ENCODE peak calls at places on chromosomes 5 and 9, in five cellular contexts. One of them, this sample, is unnamed.

GRCh38 chr5:129001831-129002626 is 36.7 kb downstream of the SLC27A6 start:
- DNase-seq in MCF 10A: no peak
- DNase-seq in GM06990: no peak
- DNase-seq in esophagus squamous epithelium: no peak
- DNase-seq in spleen: no peak
- DNase-seq in this sample: no peak

GRCh38 chr9:85040141-85040540 is 370.6 kb downstream of the NTRK2 start:
- DNase-seq in MCF 10A: no peak
- DNase-seq in GM06990: no peak
- DNase-seq in esophagus squamous epithelium: no peak
- DNase-seq in spleen: no peak
- DNase-seq in this sample: no peak

GRCh38 chr9:97873410-97873809 is 20.4 kb downstream of the FOXE1 start:
- DNase-seq in MCF 10A: no peak
- DNase-seq in GM06990: no peak
- DNase-seq in esophagus squamous epithelium: no peak
- DNase-seq in spleen: no peak
- DNase-seq in this sample: no peak

GRCh38 chr9:129022037-129022436 is 6.1 kb downstream of the SH3GLB2 start:
- DNase-seq in MCF 10A: no peak
- DNase-seq in GM06990: no peak
- DNase-seq in esophagus squamous epithelium: no peak
- DNase-seq in spleen: no peak
- DNase-seq in this sample: no peak

GRCh38 chr5:118076490-118076889 is 911.9 kb downstream of the DTWD2 start:
- DNase-seq in MCF 10A: peak; percentile 6
- DNase-seq in GM06990: no peak
- DNase-seq in esophagus squamous epithelium: no peak
- DNase-seq in spleen: no peak
- DNase-seq in this sample: no peak

GRCh38 chr5:95723632-95724369 is 7.3 kb upstream of the RHOBTB3 start:
- DNase-seq in MCF 10A: no peak
- DNase-seq in GM06990: no peak
- DNase-seq in esophagus squamous epithelium: no peak
- DNase-seq in spleen: no peak
- DNase-seq in this sample: no peak

GRCh38 chr9:106966481-106966880 is 103.5 kb downstream of the ZNF462 start:
- DNase-seq in MCF 10A: no peak
- DNase-seq in GM06990: no peak
- DNase-seq in esophagus squamous epithelium: no peak
- DNase-seq in spleen: no peak
- DNase-seq in this sample: no peak

GRCh38 chr5:141330299-141331080 is at the start of gene PCDHGA1:
- DNase-seq in MCF 10A: peak; percentile 60
- DNase-seq in GM06990: no peak
- DNase-seq in esophagus squamous epithelium: no peak
- DNase-seq in spleen: no peak
- DNase-seq in this sample: no peak

GRCh38 chr5:8683528-8683927 is 814.6 kb downstream of the MTRR start:
- DNase-seq in MCF 10A: peak; percentile 9
- DNase-seq in GM06990: no peak
- DNase-seq in esophagus squamous epithelium: no peak
- DNase-seq in spleen: no peak
- DNase-seq in this sample: no peak

GRCh38 chr5:72156921-72157320 is 49.6 kb downstream of the MAP1B start:
- DNase-seq in MCF 10A: no peak
- DNase-seq in GM06990: no peak
- DNase-seq in esophagus squamous epithelium: no peak
- DNase-seq in spleen: no peak
- DNase-seq in this sample: no peak

GRCh38 chr5:132065951-132066701 is 5.7 kb downstream of the IL3 start:
- DNase-seq in MCF 10A: no peak
- DNase-seq in GM06990: no peak
- DNase-seq in esophagus squamous epithelium: no peak
- DNase-seq in spleen: peak; percentile 76
- DNase-seq in this sample: no peak

DNA sequence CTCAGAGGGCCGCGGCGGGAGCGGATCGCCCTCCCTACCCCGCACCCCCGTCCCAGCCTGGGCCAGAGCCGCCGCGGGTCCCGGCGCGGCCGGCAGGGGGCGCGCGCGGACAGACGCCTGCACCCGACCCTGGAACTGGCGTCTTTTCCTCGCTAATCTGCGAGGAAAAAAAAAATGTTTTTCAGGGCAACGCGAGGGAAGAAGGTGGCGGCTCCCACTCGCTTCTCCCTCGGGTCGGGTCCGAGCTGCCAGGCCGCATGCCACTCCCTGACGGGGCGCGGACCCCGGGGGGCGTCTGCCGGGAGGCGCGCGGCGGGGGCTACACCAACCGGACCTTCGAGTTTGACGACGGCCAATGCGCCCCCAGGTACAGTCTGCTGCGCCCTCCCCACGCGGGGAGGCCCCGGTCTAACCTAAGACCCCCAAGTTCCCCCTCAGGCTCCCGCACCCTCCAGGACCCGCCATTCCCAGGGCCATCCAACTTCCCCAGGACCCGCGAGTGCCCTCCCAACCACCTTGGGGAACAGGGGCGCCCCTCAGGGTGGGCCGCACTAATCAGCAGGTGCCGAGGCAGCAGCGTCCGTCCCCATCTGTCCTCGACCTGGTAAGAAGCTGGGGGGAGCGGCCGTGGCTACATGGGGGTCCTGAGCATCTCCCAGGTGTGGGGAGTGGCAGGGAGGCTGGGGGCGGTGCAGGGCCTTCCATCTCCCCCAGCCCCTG is at the start of gene KCNT1:
- DNase-seq in MCF 10A: peak; percentile 54
- DNase-seq in GM06990: peak; percentile 34
- DNase-seq in esophagus squamous epithelium: no peak
- DNase-seq in spleen: no peak
- DNase-seq in this sample: peak; percentile 62
- TF ChIP-seq CTCF in MCF 10A: peak; percentile 94
- TF ChIP-seq CTCF in GM06990: peak; percentile 48
- TF ChIP-seq CTCF in esophagus squamous epithelium: peak; percentile 91
- TF ChIP-seq CTCF in spleen: peak; percentile 96
- TF ChIP-seq CTCF in this sample: peak; percentile 62

GRCh38 chr5:36505021-36505420 is 101.4 kb upstream of the SLC1A3 start:
- DNase-seq in MCF 10A: no peak
- DNase-seq in GM06990: no peak
- DNase-seq in esophagus squamous epithelium: no peak
- DNase-seq in spleen: no peak
- DNase-seq in this sample: no peak

GRCh38 chr5:36502608-36503007 is 103.8 kb upstream of the SLC1A3 start:
- DNase-seq in MCF 10A: peak; percentile 76
- DNase-seq in GM06990: no peak
- DNase-seq in esophagus squamous epithelium: no peak
- DNase-seq in spleen: no peak
- DNase-seq in this sample: peak; percentile 44

DNA sequence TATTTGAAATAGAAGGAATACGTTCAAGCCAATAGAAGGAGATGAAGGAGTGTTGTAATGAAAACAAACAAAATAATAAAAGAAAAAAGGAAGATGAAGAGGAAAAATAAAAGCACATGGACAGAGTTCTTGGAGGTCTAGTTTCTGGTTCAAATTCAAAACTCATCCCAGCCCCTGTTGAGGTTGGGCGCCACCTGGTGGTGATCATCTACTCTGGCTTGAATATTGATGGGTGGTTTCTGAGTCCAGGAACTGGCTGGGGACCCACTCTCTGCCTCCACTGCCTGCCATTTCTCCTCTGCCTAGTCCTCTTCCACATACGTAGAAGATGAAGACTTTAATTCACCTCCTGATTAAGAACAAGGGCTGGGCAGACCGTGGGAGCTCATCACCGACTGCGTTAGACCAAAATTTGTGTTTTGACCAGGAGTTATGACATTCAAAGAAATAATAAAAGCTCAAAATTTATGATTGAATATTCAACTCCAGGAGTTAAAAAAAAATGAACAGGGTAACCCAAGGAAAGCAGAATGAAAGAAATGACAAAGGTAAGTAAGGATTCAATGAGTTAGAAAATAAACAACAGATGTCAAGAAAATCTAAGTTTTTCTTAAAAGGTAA is 99.0 kb upstream of the SLC1A3 start:
- DNase-seq in MCF 10A: peak; percentile 87
- DNase-seq in GM06990: no peak
- DNase-seq in esophagus squamous epithelium: peak; percentile 2
- DNase-seq in spleen: peak; percentile 90
- DNase-seq in this sample: peak; percentile 85
- TF ChIP-seq CTCF in MCF 10A: peak; percentile 88
- TF ChIP-seq CTCF in GM06990: peak; percentile 86
- TF ChIP-seq CTCF in esophagus squamous epithelium: peak; percentile 81
- TF ChIP-seq CTCF in spleen: peak; percentile 64
- TF ChIP-seq CTCF in this sample: peak; percentile 82

GRCh38 chr5:170411100-170411499 is 21.9 kb upstream of the KCNMB1 start:
- DNase-seq in MCF 10A: no peak
- DNase-seq in GM06990: no peak
- DNase-seq in esophagus squamous epithelium: no peak
- DNase-seq in spleen: no peak
- DNase-seq in this sample: no peak
- TF ChIP-seq CTCF in MCF 10A: no peak
- TF ChIP-seq CTCF in GM06990: peak; percentile 57
- TF ChIP-seq CTCF in esophagus squamous epithelium: no peak
- TF ChIP-seq CTCF in spleen: no peak
- TF ChIP-seq CTCF in this sample: no peak

DNA sequence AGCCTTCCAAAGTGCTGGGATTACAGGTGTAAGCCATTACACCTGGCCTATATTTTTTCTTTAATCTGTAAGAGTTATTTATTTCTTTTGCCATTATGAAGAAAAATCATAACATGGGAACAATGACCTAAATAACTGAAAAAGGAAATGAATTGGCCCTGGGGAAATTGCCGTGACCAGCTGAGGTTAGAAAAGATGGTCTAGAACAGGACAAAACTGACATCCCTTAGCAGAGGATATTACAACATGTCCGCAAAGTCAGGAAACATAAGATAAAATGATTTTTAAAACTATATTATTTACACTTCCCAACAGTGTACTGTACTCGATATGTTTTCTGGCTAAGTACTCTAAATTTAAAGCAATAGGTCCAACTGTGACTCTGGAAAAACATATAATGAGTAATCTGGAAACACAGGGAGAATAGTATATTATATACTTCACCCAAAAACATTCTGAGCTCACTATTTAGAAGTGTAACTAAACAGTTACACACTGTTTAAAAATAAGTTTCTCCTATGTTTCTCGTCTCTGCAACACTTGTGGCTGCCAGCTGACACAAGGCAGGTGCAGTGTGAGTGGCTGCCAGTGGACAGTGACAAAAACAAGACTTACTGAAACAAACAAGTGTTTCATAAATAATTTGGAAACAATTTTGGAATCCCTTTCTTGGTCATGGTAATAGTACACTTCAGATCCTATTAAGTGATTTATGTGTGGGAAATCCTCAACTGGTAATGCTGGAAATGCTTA is 69.0 kb downstream of the C9orf85 start:
- DNase-seq in MCF 10A: no peak
- DNase-seq in GM06990: no peak
- DNase-seq in esophagus squamous epithelium: no peak
- DNase-seq in spleen: no peak
- DNase-seq in this sample: no peak
- TF ChIP-seq CTCF in MCF 10A: no peak
- TF ChIP-seq CTCF in GM06990: no peak
- TF ChIP-seq CTCF in esophagus squamous epithelium: no peak
- TF ChIP-seq CTCF in spleen: no peak
- TF ChIP-seq CTCF in this sample: no peak